ENCODE peak calls at places on chromosome 7, in eight cellular contexts. One of them, this sample, is unnamed.

GRCh38 chr7:105131033-105131656 is 117.1 kb downstream of the KMT2E start:
- DNase-seq in nephron progenitor cell: peak
- DNase-seq in GM13977: peak
- DNase-seq in fibroblast of mammary gland: peak
- DNase-seq in GM13976: peak
- DNase-seq in astrocyte: peak
- DNase-seq in mammary epithelial cell: peak
- DNase-seq in CD14-positive monocyte: no peak
- DNase-seq in this sample: peak

GRCh38 chr7:45268013-45268412 is 110.4 kb downstream of the RAMP3 start:
- DNase-seq in GM13977: no peak
- DNase-seq in GM13976: no peak
- DNase-seq in fibroblast of mammary gland: no peak
- DNase-seq in nephron progenitor cell: no peak
- DNase-seq in astrocyte: no peak
- DNase-seq in mammary epithelial cell: no peak
- DNase-seq in CD14-positive monocyte: no peak
- DNase-seq in this sample: no peak

GRCh38 chr7:151131284-151131621 is 36.2 kb downstream of the GBX1 start:
- DNase-seq in GM13976: no peak
- DNase-seq in CD14-positive monocyte: no peak
- DNase-seq in mammary epithelial cell: no peak
- DNase-seq in GM13977: no peak
- DNase-seq in astrocyte: no peak
- DNase-seq in nephron progenitor cell: no peak
- DNase-seq in fibroblast of mammary gland: no peak
- DNase-seq in this sample: no peak

GRCh38 chr7:94300176-94300835 is 94.4 kb upstream of the COL1A2 start:
- DNase-seq in mammary epithelial cell: no peak
- DNase-seq in astrocyte: no peak
- DNase-seq in GM13977: no peak
- DNase-seq in fibroblast of mammary gland: no peak
- DNase-seq in GM13976: no peak
- DNase-seq in CD14-positive monocyte: no peak
- DNase-seq in nephron progenitor cell: no peak
- DNase-seq in this sample: no peak

GRCh38 chr7:44608916-44609648 is 2.7 kb downstream of the OGDH start:
- DNase-seq in astrocyte: peak
- DNase-seq in CD14-positive monocyte: no peak
- DNase-seq in GM13977: no peak
- DNase-seq in nephron progenitor cell: no peak
- DNase-seq in fibroblast of mammary gland: peak
- DNase-seq in GM13976: no peak
- DNase-seq in mammary epithelial cell: no peak
- DNase-seq in this sample: peak

GRCh38 chr7:1665721-1666250 is 4.3 kb upstream of the ELFN1 start:
- DNase-seq in astrocyte: no peak
- DNase-seq in GM13976: peak
- DNase-seq in CD14-positive monocyte: no peak
- DNase-seq in fibroblast of mammary gland: peak
- DNase-seq in nephron progenitor cell: peak
- DNase-seq in mammary epithelial cell: peak
- DNase-seq in GM13977: no peak
- DNase-seq in this sample: peak

GRCh38 chr7:16587785-16588184 is 57.8 kb downstream of the ANKMY2 start:
- DNase-seq in CD14-positive monocyte: no peak
- DNase-seq in nephron progenitor cell: no peak
- DNase-seq in GM13976: no peak
- DNase-seq in mammary epithelial cell: no peak
- DNase-seq in GM13977: no peak
- DNase-seq in astrocyte: no peak
- DNase-seq in fibroblast of mammary gland: no peak
- DNase-seq in this sample: no peak

GRCh38 chr7:134850048-134850447 is 70.6 kb downstream of the CALD1 start:
- DNase-seq in fibroblast of mammary gland: peak
- DNase-seq in CD14-positive monocyte: no peak
- DNase-seq in GM13977: no peak
- DNase-seq in GM13976: no peak
- DNase-seq in astrocyte: no peak
- DNase-seq in mammary epithelial cell: no peak
- DNase-seq in nephron progenitor cell: no peak
- DNase-seq in this sample: no peak

GRCh38 chr7:117004899-117005298 is 51.6 kb downstream of the ST7 start:
- DNase-seq in astrocyte: peak
- DNase-seq in GM13976: no peak
- DNase-seq in fibroblast of mammary gland: no peak
- DNase-seq in CD14-positive monocyte: no peak
- DNase-seq in GM13977: no peak
- DNase-seq in mammary epithelial cell: no peak
- DNase-seq in nephron progenitor cell: no peak
- DNase-seq in this sample: no peak

GRCh38 chr7:95609277-95609971 is 13.1 kb upstream of the PDK4 start:
- DNase-seq in nephron progenitor cell: no peak
- DNase-seq in mammary epithelial cell: no peak
- DNase-seq in GM13977: no peak
- DNase-seq in GM13976: no peak
- DNase-seq in astrocyte: peak
- DNase-seq in fibroblast of mammary gland: peak
- DNase-seq in CD14-positive monocyte: no peak
- DNase-seq in this sample: no peak

GRCh38 chr7:45087301-45088145 is 1.2 kb downstream of the NACAD start:
- DNase-seq in nephron progenitor cell: no peak
- DNase-seq in GM13977: no peak
- DNase-seq in fibroblast of mammary gland: no peak
- DNase-seq in GM13976: peak
- DNase-seq in mammary epithelial cell: no peak
- DNase-seq in CD14-positive monocyte: peak
- DNase-seq in astrocyte: no peak
- DNase-seq in this sample: no peak

GRCh38 chr7:898460-898854 is 22.1 kb downstream of the GET4 start:
- DNase-seq in CD14-positive monocyte: no peak
- DNase-seq in mammary epithelial cell: no peak
- DNase-seq in GM13976: no peak
- DNase-seq in GM13977: no peak
- DNase-seq in astrocyte: no peak
- DNase-seq in nephron progenitor cell: no peak
- DNase-seq in fibroblast of mammary gland: no peak
- DNase-seq in this sample: no peak

GRCh38 chr7:133303931-133304330 is 51.1 kb downstream of the EXOC4 start:
- DNase-seq in GM13977: no peak
- DNase-seq in GM13976: no peak
- DNase-seq in astrocyte: no peak
- DNase-seq in mammary epithelial cell: no peak
- DNase-seq in fibroblast of mammary gland: no peak
- DNase-seq in nephron progenitor cell: no peak
- DNase-seq in CD14-positive monocyte: no peak
- DNase-seq in this sample: no peak

GRCh38 chr7:158247758-158248487 is 339.7 kb downstream of the PTPRN2 start:
- DNase-seq in GM13977: no peak
- DNase-seq in fibroblast of mammary gland: no peak
- DNase-seq in nephron progenitor cell: no peak
- DNase-seq in GM13976: peak
- DNase-seq in astrocyte: no peak
- DNase-seq in mammary epithelial cell: no peak
- DNase-seq in CD14-positive monocyte: no peak
- DNase-seq in this sample: no peak

GRCh38 chr7:141700848-141701371 is 1.1 kb downstream of the DENND11 start:
- DNase-seq in astrocyte: no peak
- DNase-seq in GM13976: peak
- DNase-seq in CD14-positive monocyte: no peak
- DNase-seq in GM13977: peak
- DNase-seq in nephron progenitor cell: peak
- DNase-seq in fibroblast of mammary gland: no peak
- DNase-seq in mammary epithelial cell: no peak
- DNase-seq in this sample: peak

GRCh38 chr7:110870926-110871325 is 220.0 kb upstream of the LRRN3 start:
- DNase-seq in fibroblast of mammary gland: no peak
- DNase-seq in CD14-positive monocyte: no peak
- DNase-seq in nephron progenitor cell: no peak
- DNase-seq in GM13977: no peak
- DNase-seq in mammary epithelial cell: no peak
- DNase-seq in GM13976: no peak
- DNase-seq in astrocyte: no peak
- DNase-seq in this sample: no peak

GRCh38 chr7:128937647-128938523 is at the start of gene IRF5:
- DNase-seq in astrocyte: no peak
- DNase-seq in mammary epithelial cell: peak
- DNase-seq in CD14-positive monocyte: peak
- DNase-seq in nephron progenitor cell: peak
- DNase-seq in GM13976: no peak
- DNase-seq in fibroblast of mammary gland: no peak
- DNase-seq in GM13977: peak
- DNase-seq in this sample: peak

GRCh38 chr7:132580717-132581285 is 4.5 kb upstream of the PLXNA4 start:
- DNase-seq in fibroblast of mammary gland: peak
- DNase-seq in GM13976: peak
- DNase-seq in mammary epithelial cell: peak
- DNase-seq in GM13977: peak
- DNase-seq in CD14-positive monocyte: peak
- DNase-seq in nephron progenitor cell: peak
- DNase-seq in astrocyte: peak
- DNase-seq in this sample: peak

GRCh38 chr7:132457658-132458057 is 118.6 kb downstream of the PLXNA4 start:
- DNase-seq in GM13976: no peak
- DNase-seq in GM13977: no peak
- DNase-seq in nephron progenitor cell: no peak
- DNase-seq in mammary epithelial cell: no peak
- DNase-seq in astrocyte: no peak
- DNase-seq in CD14-positive monocyte: no peak
- DNase-seq in fibroblast of mammary gland: no peak
- DNase-seq in this sample: no peak

GRCh38 chr7:89695241-89695640 is 459.0 kb upstream of the STEAP1 start:
- DNase-seq in GM13976: no peak
- DNase-seq in fibroblast of mammary gland: no peak
- DNase-seq in CD14-positive monocyte: no peak
- DNase-seq in astrocyte: no peak
- DNase-seq in nephron progenitor cell: no peak
- DNase-seq in GM13977: no peak
- DNase-seq in mammary epithelial cell: no peak
- DNase-seq in this sample: no peak

GRCh38 chr7:94276046-94276445 is 118.6 kb upstream of the COL1A2 start:
- DNase-seq in nephron progenitor cell: no peak
- DNase-seq in CD14-positive monocyte: no peak
- DNase-seq in astrocyte: no peak
- DNase-seq in GM13977: no peak
- DNase-seq in mammary epithelial cell: no peak
- DNase-seq in GM13976: no peak
- DNase-seq in fibroblast of mammary gland: no peak
- DNase-seq in this sample: no peak

GRCh38 chr7:1667566-1668485 is 2.3 kb upstream of the ELFN1 start:
- DNase-seq in CD14-positive monocyte: peak
- DNase-seq in mammary epithelial cell: no peak
- DNase-seq in astrocyte: no peak
- DNase-seq in GM13976: peak
- DNase-seq in GM13977: no peak
- DNase-seq in fibroblast of mammary gland: no peak
- DNase-seq in nephron progenitor cell: peak
- DNase-seq in this sample: no peak

DNA sequence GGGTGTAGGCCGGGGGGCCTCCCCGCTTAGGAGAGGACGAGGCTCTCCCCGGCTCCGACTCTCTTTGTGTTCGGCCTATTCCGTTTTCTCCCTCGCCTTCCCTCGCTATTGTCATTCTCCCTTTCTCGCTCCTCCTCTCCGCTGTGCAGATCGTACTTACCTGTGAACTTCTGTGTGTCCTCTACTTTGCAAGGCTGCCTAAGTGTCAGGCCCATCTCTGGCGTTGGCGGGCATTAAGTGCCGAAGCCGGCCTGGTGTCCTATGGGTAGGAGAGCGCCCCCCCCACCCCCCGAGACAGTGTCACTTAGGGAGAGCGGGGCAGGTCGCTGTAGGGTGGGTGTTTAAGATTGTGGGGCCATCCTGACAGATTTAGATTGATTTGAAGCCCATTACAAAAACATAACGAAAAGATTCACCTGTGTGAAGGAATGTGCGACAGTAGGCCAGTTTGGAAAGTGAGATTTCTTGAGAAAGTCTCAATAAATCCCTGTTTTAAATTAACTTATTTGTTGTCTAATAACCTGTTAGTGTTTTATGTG is 579 bp downstream of the RBM33 start:
- DNase-seq in fibroblast of mammary gland: peak
- DNase-seq in astrocyte: peak
- DNase-seq in mammary epithelial cell: peak
- DNase-seq in GM13977: peak
- DNase-seq in GM13976: peak
- DNase-seq in nephron progenitor cell: peak
- DNase-seq in CD14-positive monocyte: no peak
- DNase-seq in this sample: peak
- TF ChIP-seq CTCF in fibroblast of mammary gland: no peak
- TF ChIP-seq CTCF in astrocyte: no peak
- TF ChIP-seq CTCF in mammary epithelial cell: no peak
- TF ChIP-seq CTCF in GM13977: peak
- TF ChIP-seq CTCF in GM13976: peak
- TF ChIP-seq CTCF in nephron progenitor cell: no peak
- TF ChIP-seq CTCF in CD14-positive monocyte: no peak
- TF ChIP-seq CTCF in this sample: no peak

GRCh38 chr7:47581821-47582747 is at the start of gene TNS3:
- DNase-seq in nephron progenitor cell: peak
- DNase-seq in GM13976: no peak
- DNase-seq in fibroblast of mammary gland: no peak
- DNase-seq in mammary epithelial cell: peak
- DNase-seq in GM13977: no peak
- DNase-seq in CD14-positive monocyte: no peak
- DNase-seq in astrocyte: no peak
- DNase-seq in this sample: no peak
- TF ChIP-seq CTCF in nephron progenitor cell: no peak
- TF ChIP-seq CTCF in GM13976: no peak
- TF ChIP-seq CTCF in fibroblast of mammary gland: no peak
- TF ChIP-seq CTCF in mammary epithelial cell: no peak
- TF ChIP-seq CTCF in GM13977: no peak
- TF ChIP-seq CTCF in CD14-positive monocyte: peak
- TF ChIP-seq CTCF in astrocyte: no peak
- TF ChIP-seq CTCF in this sample: no peak

GRCh38 chr7:102318482-102318971 is 31.9 kb downstream of the SH2B2 start:
- DNase-seq in GM13976: no peak
- DNase-seq in nephron progenitor cell: no peak
- DNase-seq in GM13977: peak
- DNase-seq in fibroblast of mammary gland: peak
- DNase-seq in CD14-positive monocyte: no peak
- DNase-seq in mammary epithelial cell: peak
- DNase-seq in astrocyte: peak
- DNase-seq in this sample: no peak
- TF ChIP-seq CTCF in GM13976: no peak
- TF ChIP-seq CTCF in nephron progenitor cell: no peak
- TF ChIP-seq CTCF in GM13977: no peak
- TF ChIP-seq CTCF in fibroblast of mammary gland: no peak
- TF ChIP-seq CTCF in CD14-positive monocyte: no peak
- TF ChIP-seq CTCF in mammary epithelial cell: peak
- TF ChIP-seq CTCF in astrocyte: no peak
- TF ChIP-seq CTCF in this sample: no peak

DNA sequence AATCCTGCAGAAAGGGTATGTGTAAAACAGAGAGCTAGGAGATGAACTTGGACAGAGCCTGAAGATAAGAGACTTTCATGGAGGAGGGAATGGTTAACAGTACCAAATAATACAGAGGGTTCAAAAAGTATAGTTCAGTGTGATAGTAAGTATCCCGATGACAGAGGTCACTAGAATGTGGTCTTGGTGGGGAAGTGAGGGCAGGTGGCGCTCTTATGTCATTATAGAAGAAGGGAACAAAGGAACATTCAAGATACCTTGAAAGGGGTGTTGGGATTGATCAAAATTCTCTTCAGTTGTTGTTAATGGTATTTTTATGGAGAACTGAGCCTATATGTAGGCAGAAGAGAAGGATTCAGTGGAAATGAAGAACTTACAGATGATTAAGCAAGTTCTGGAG is 312.5 kb downstream of the SUGCT start:
- DNase-seq in fibroblast of mammary gland: no peak
- DNase-seq in GM13977: no peak
- DNase-seq in nephron progenitor cell: no peak
- DNase-seq in GM13976: no peak
- DNase-seq in CD14-positive monocyte: no peak
- DNase-seq in mammary epithelial cell: no peak
- DNase-seq in astrocyte: no peak
- DNase-seq in this sample: no peak
- TF ChIP-seq CTCF in fibroblast of mammary gland: no peak
- TF ChIP-seq CTCF in GM13977: peak
- TF ChIP-seq CTCF in nephron progenitor cell: no peak
- TF ChIP-seq CTCF in GM13976: no peak
- TF ChIP-seq CTCF in CD14-positive monocyte: no peak
- TF ChIP-seq CTCF in mammary epithelial cell: no peak
- TF ChIP-seq CTCF in astrocyte: no peak
- TF ChIP-seq CTCF in this sample: no peak